ENCODE peak calls at places on chromosomes 4 and X, in eight cellular contexts. U, E, G, B, S, M, A and T are unnamed samples.
A peak's percentile ranks its signal among the peaks of the same experiment; 100 is the strongest.

GRCh38 chrX:43745938-43746721 is 90.0 kb downstream of the MAOA start:
- DNase-seq in U (no peak), E (no peak), G (no peak), B (no peak), S (no peak), M (no peak), A (no peak), T (no peak)

GRCh38 chr4:63017300-63017699 is 1392.0 kb downstream of the TECRL start:
- DNase-seq in U (no peak), E (no peak), G (no peak), B (no peak), S (no peak), M (no peak), A (no peak), T (no peak)

GRCh38 chr4:8407316-8407715 is 33.2 kb downstream of the ACOX3 start:
- DNase-seq in U (no peak), E (no peak), G (peak; percentile 57), B (no peak), S (no peak), M (no peak), A (no peak), T (no peak)

GRCh38 chr4:171378323-171378722 is 434.9 kb upstream of the GALNTL6 start:
- DNase-seq in U (no peak), E (no peak), G (no peak), B (peak; percentile 16), S (no peak), M (no peak), A (no peak), T (no peak)

GRCh38 chrX:23332101-23332887 is 2.4 kb upstream of the PTCHD1 start:
- DNase-seq in U (peak; percentile 50), E (no peak), G (no peak), B (no peak), S (no peak), M (no peak), A (no peak), T (no peak)

GRCh38 chrX:154313147-154313546 is 17.6 kb downstream of the TKTL1 start:
- DNase-seq in U (no peak), E (no peak), G (no peak), B (no peak), S (no peak), M (no peak), A (no peak), T (no peak)

GRCh38 chr4:79147251-79147650 is 178.6 kb downstream of the NAA11 start:
- DNase-seq in U (no peak), E (no peak), G (no peak), B (peak; percentile 23), S (no peak), M (no peak), A (no peak), T (no peak)

GRCh38 chr4:136526517-136526916 is 1005.8 kb downstream of the PCDH18 start:
- DNase-seq in U (no peak), E (no peak), G (no peak), B (no peak), S (no peak), M (no peak), A (no peak), T (no peak)

GRCh38 chr4:38313999-38314561 is 349.9 kb upstream of the KLF3 start:
- DNase-seq in U (no peak), E (no peak), G (no peak), B (peak; percentile 79), S (peak; percentile 62), M (no peak), A (no peak), T (no peak)

GRCh38 chrX:137353404-137353803 is 212.5 kb upstream of the ZIC3 start:
- DNase-seq in U (no peak), E (no peak), G (no peak), B (no peak), S (no peak), M (no peak), A (no peak), T (no peak)

GRCh38 chrX:37745354-37745753 is 34.5 kb upstream of the CYBB start:
- DNase-seq in U (peak; percentile 59), E (peak; percentile 56), G (peak; percentile 76), B (peak; percentile 84), S (peak; percentile 17), M (peak; percentile 21), A (peak; percentile 41), T (peak; percentile 11)

GRCh38 chr4:130603043-130603442 is 1507.1 kb downstream of the C4orf33 start:
- DNase-seq in U (no peak), E (no peak), G (no peak), B (no peak), S (no peak), M (no peak), A (no peak), T (no peak)

GRCh38 chr4:23966720-23967119 is 76.9 kb upstream of the PPARGC1A start:
- DNase-seq in U (peak; percentile 67), E (no peak), G (no peak), B (no peak), S (no peak), M (no peak), A (no peak), T (no peak)

GRCh38 chr4:184447664-184448063 is 26.7 kb downstream of the IRF2 start:
- DNase-seq in U (peak; percentile 76), E (no peak), G (no peak), B (no peak), S (no peak), M (no peak), A (no peak), T (no peak)

GRCh38 chr4:184448828-184449227 is 25.5 kb downstream of the IRF2 start:
- DNase-seq in U (no peak), E (peak; percentile 52), G (peak; percentile 77), B (no peak), S (no peak), M (peak; percentile 34), A (no peak), T (peak; percentile 54)

GRCh38 chr4:184450743-184451142 is 23.6 kb downstream of the IRF2 start:
- DNase-seq in U (no peak), E (no peak), G (no peak), B (no peak), S (no peak), M (no peak), A (no peak), T (no peak)

GRCh38 chr4:184451726-184452125 is 22.6 kb downstream of the IRF2 start:
- DNase-seq in U (no peak), E (no peak), G (no peak), B (no peak), S (no peak), M (no peak), A (no peak), T (no peak)

DNA sequence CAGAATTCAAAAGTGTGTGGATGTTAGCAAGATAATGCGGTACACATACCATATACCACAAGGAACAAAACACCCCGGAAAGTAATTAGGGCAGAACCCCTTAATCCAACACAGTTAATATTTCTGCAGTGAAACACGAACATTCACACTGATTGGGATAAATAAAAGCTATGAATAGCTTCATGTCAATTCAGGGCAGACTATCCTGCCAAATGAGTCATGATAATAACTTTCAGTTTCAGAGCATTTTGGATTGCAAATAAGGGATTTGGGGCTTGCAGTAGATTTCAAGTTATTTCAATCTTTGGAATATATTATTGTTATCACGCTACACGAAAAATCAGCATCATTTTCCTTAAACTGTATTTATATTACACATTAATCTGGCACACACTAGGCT is 24.3 kb downstream of the IRF2 start:
- DNase-seq in U (no peak), E (no peak), G (no peak), B (peak; percentile 44), S (no peak), M (peak; percentile 56), A (no peak), T (peak; percentile 34)
- H3K4me3 ChIP-seq in U (no peak overlapping the region), E (peak overlapping the region; percentile 59), G (no peak overlapping the region), B (no peak overlapping the region), S (no peak overlapping the region), M (no peak overlapping the region), A (no peak overlapping the region), T (no peak overlapping the region)

GRCh38 chr4:3485011-3485881 is 22.1 kb downstream of the DOK7 start:
- DNase-seq in U (no peak), E (no peak), G (no peak), B (peak; percentile 31), S (no peak), M (no peak), A (no peak), T (no peak)
- H3K4me3 ChIP-seq in U (no peak overlapping the region), E (peak overlapping the region; percentile 25), G (no peak overlapping the region), B (peak overlapping the region; percentile 65), S (no peak overlapping the region), M (no peak overlapping the region), A (peak overlapping the region; percentile 15), T (no peak overlapping the region)

GRCh38 chr4:152678841-152679240 is 956 bp downstream of the TMEM154 start:
- DNase-seq in U (no peak), E (no peak), G (no peak), B (no peak), S (no peak), M (no peak), A (no peak), T (no peak)
- H3K4me3 ChIP-seq in U (peak overlapping the region; percentile 66), E (peak overlapping the region; percentile 68), G (no peak overlapping the region), B (peak overlapping the region; percentile 82), S (peak overlapping the region; percentile 54), M (no peak overlapping the region), A (peak overlapping the region; percentile 46), T (peak overlapping the region; percentile 61)

GRCh38 chr4:187814737-187815465 is 180.7 kb upstream of the ZFP42 start:
- DNase-seq in U (no peak), E (no peak), G (no peak), B (no peak), S (no peak), M (no peak), A (no peak), T (no peak)
- H3K4me3 ChIP-seq in U (no peak overlapping the region), E (peak overlapping the region; percentile 58), G (peak overlapping the region; percentile 25), B (no peak overlapping the region), S (no peak overlapping the region), M (no peak overlapping the region), A (peak overlapping the region; percentile 7), T (peak overlapping the region; percentile 35)